ENCODE peak calls at places on chromosomes 2 and 18, in seven cellular contexts. One of them, this sample, is unnamed.

GRCh38 chr18:3901811-3902210 is 451.8 kb downstream of the TGIF1 start:
- DNase-seq in CD8-positive, alpha-beta memory T cell: no peak
- DNase-seq in activated CD8-positive, alpha-beta memory T cell treated with anti-CD3 and anti-CD28 coated beads, Interleukin-2, amount 50 U/mL, for 48 hours: no peak
- DNase-seq in T-helper 2 cell: no peak
- DNase-seq in astrocyte of the spinal cord: no peak
- DNase-seq in activated T-cell treated with anti-CD3 and anti-CD28 coated beads, Interleukin-2, amount 50 U/mL, for 72 hours: no peak
- DNase-seq in effector CD4-positive, alpha-beta T cell: no peak
- DNase-seq in this sample: peak; percentile 3

GRCh38 chr2:186533717-186534116 is 47.7 kb downstream of the ZC3H15 start:
- DNase-seq in CD8-positive, alpha-beta memory T cell: no peak
- DNase-seq in activated CD8-positive, alpha-beta memory T cell treated with anti-CD3 and anti-CD28 coated beads, Interleukin-2, amount 50 U/mL, for 48 hours: no peak
- DNase-seq in T-helper 2 cell: no peak
- DNase-seq in astrocyte of the spinal cord: peak; percentile 14
- DNase-seq in activated T-cell treated with anti-CD3 and anti-CD28 coated beads, Interleukin-2, amount 50 U/mL, for 72 hours: no peak
- DNase-seq in effector CD4-positive, alpha-beta T cell: no peak
- DNase-seq in this sample: no peak

GRCh38 chr2:60608679-60609078 is 55.2 kb upstream of the BCL11A start:
- DNase-seq in CD8-positive, alpha-beta memory T cell: no peak
- DNase-seq in activated CD8-positive, alpha-beta memory T cell treated with anti-CD3 and anti-CD28 coated beads, Interleukin-2, amount 50 U/mL, for 48 hours: no peak
- DNase-seq in T-helper 2 cell: no peak
- DNase-seq in astrocyte of the spinal cord: no peak
- DNase-seq in activated T-cell treated with anti-CD3 and anti-CD28 coated beads, Interleukin-2, amount 50 U/mL, for 72 hours: no peak
- DNase-seq in effector CD4-positive, alpha-beta T cell: no peak
- DNase-seq in this sample: peak; percentile 31

GRCh38 chr2:64792995-64793639 is 139.4 kb upstream of the SERTAD2 start:
- DNase-seq in CD8-positive, alpha-beta memory T cell: no peak
- DNase-seq in activated CD8-positive, alpha-beta memory T cell treated with anti-CD3 and anti-CD28 coated beads, Interleukin-2, amount 50 U/mL, for 48 hours: no peak
- DNase-seq in T-helper 2 cell: no peak
- DNase-seq in astrocyte of the spinal cord: peak; percentile 36
- DNase-seq in activated T-cell treated with anti-CD3 and anti-CD28 coated beads, Interleukin-2, amount 50 U/mL, for 72 hours: no peak
- DNase-seq in effector CD4-positive, alpha-beta T cell: no peak
- DNase-seq in this sample: peak; percentile 69

GRCh38 chr2:200318940-200319435 is 12.5 kb downstream of the SPATS2L start:
- DNase-seq in CD8-positive, alpha-beta memory T cell: no peak
- DNase-seq in activated CD8-positive, alpha-beta memory T cell treated with anti-CD3 and anti-CD28 coated beads, Interleukin-2, amount 50 U/mL, for 48 hours: no peak
- DNase-seq in T-helper 2 cell: no peak
- DNase-seq in astrocyte of the spinal cord: no peak
- DNase-seq in activated T-cell treated with anti-CD3 and anti-CD28 coated beads, Interleukin-2, amount 50 U/mL, for 72 hours: no peak
- DNase-seq in effector CD4-positive, alpha-beta T cell: no peak
- DNase-seq in this sample: no peak

GRCh38 chr2:160306985-160307384 is 106.9 kb upstream of the ITGB6 start:
- DNase-seq in CD8-positive, alpha-beta memory T cell: no peak
- DNase-seq in activated CD8-positive, alpha-beta memory T cell treated with anti-CD3 and anti-CD28 coated beads, Interleukin-2, amount 50 U/mL, for 48 hours: no peak
- DNase-seq in T-helper 2 cell: no peak
- DNase-seq in astrocyte of the spinal cord: peak; percentile 72
- DNase-seq in activated T-cell treated with anti-CD3 and anti-CD28 coated beads, Interleukin-2, amount 50 U/mL, for 72 hours: no peak
- DNase-seq in effector CD4-positive, alpha-beta T cell: no peak
- DNase-seq in this sample: peak; percentile 64

GRCh38 chr2:237733677-237734300 is 64.8 kb upstream of the RBM44 start:
- DNase-seq in CD8-positive, alpha-beta memory T cell: no peak
- DNase-seq in activated CD8-positive, alpha-beta memory T cell treated with anti-CD3 and anti-CD28 coated beads, Interleukin-2, amount 50 U/mL, for 48 hours: no peak
- DNase-seq in T-helper 2 cell: peak; percentile 41
- DNase-seq in astrocyte of the spinal cord: no peak
- DNase-seq in activated T-cell treated with anti-CD3 and anti-CD28 coated beads, Interleukin-2, amount 50 U/mL, for 72 hours: no peak
- DNase-seq in effector CD4-positive, alpha-beta T cell: no peak
- DNase-seq in this sample: no peak

GRCh38 chr18:23106575-23106974 is 28.7 kb upstream of the CABLES1 start:
- DNase-seq in CD8-positive, alpha-beta memory T cell: no peak
- DNase-seq in activated CD8-positive, alpha-beta memory T cell treated with anti-CD3 and anti-CD28 coated beads, Interleukin-2, amount 50 U/mL, for 48 hours: no peak
- DNase-seq in T-helper 2 cell: no peak
- DNase-seq in astrocyte of the spinal cord: peak; percentile 97
- DNase-seq in activated T-cell treated with anti-CD3 and anti-CD28 coated beads, Interleukin-2, amount 50 U/mL, for 72 hours: no peak
- DNase-seq in effector CD4-positive, alpha-beta T cell: no peak
- DNase-seq in this sample: peak; percentile 86

GRCh38 chr2:189379731-189380261 is 61.5 kb upstream of the WDR75 start:
- DNase-seq in CD8-positive, alpha-beta memory T cell: no peak
- DNase-seq in activated CD8-positive, alpha-beta memory T cell treated with anti-CD3 and anti-CD28 coated beads, Interleukin-2, amount 50 U/mL, for 48 hours: no peak
- DNase-seq in T-helper 2 cell: no peak
- DNase-seq in astrocyte of the spinal cord: peak; percentile 38
- DNase-seq in activated T-cell treated with anti-CD3 and anti-CD28 coated beads, Interleukin-2, amount 50 U/mL, for 72 hours: no peak
- DNase-seq in effector CD4-positive, alpha-beta T cell: no peak
- DNase-seq in this sample: no peak

GRCh38 chr2:140567734-140568133 is 1563.1 kb downstream of the LRP1B start:
- DNase-seq in CD8-positive, alpha-beta memory T cell: no peak
- DNase-seq in activated CD8-positive, alpha-beta memory T cell treated with anti-CD3 and anti-CD28 coated beads, Interleukin-2, amount 50 U/mL, for 48 hours: no peak
- DNase-seq in T-helper 2 cell: peak; percentile 30
- DNase-seq in astrocyte of the spinal cord: peak; percentile 22
- DNase-seq in activated T-cell treated with anti-CD3 and anti-CD28 coated beads, Interleukin-2, amount 50 U/mL, for 72 hours: no peak
- DNase-seq in effector CD4-positive, alpha-beta T cell: no peak
- DNase-seq in this sample: peak; percentile 80

GRCh38 chr2:148032215-148032614 is 11.3 kb downstream of the MBD5 start:
- DNase-seq in CD8-positive, alpha-beta memory T cell: no peak
- DNase-seq in activated CD8-positive, alpha-beta memory T cell treated with anti-CD3 and anti-CD28 coated beads, Interleukin-2, amount 50 U/mL, for 48 hours: no peak
- DNase-seq in T-helper 2 cell: no peak
- DNase-seq in astrocyte of the spinal cord: no peak
- DNase-seq in activated T-cell treated with anti-CD3 and anti-CD28 coated beads, Interleukin-2, amount 50 U/mL, for 72 hours: no peak
- DNase-seq in effector CD4-positive, alpha-beta T cell: no peak
- DNase-seq in this sample: no peak

GRCh38 chr2:35989523-35989922 is 366.1 kb upstream of the CRIM1 start:
- DNase-seq in CD8-positive, alpha-beta memory T cell: no peak
- DNase-seq in activated CD8-positive, alpha-beta memory T cell treated with anti-CD3 and anti-CD28 coated beads, Interleukin-2, amount 50 U/mL, for 48 hours: no peak
- DNase-seq in T-helper 2 cell: no peak
- DNase-seq in astrocyte of the spinal cord: no peak
- DNase-seq in activated T-cell treated with anti-CD3 and anti-CD28 coated beads, Interleukin-2, amount 50 U/mL, for 72 hours: no peak
- DNase-seq in effector CD4-positive, alpha-beta T cell: no peak
- DNase-seq in this sample: peak; percentile 26

GRCh38 chr2:135960598-135961551 is 24.6 kb downstream of the DARS1 start:
- DNase-seq in CD8-positive, alpha-beta memory T cell: no peak
- DNase-seq in activated CD8-positive, alpha-beta memory T cell treated with anti-CD3 and anti-CD28 coated beads, Interleukin-2, amount 50 U/mL, for 48 hours: no peak
- DNase-seq in T-helper 2 cell: peak; percentile 96
- DNase-seq in astrocyte of the spinal cord: peak; percentile 74
- DNase-seq in activated T-cell treated with anti-CD3 and anti-CD28 coated beads, Interleukin-2, amount 50 U/mL, for 72 hours: peak; percentile 19
- DNase-seq in effector CD4-positive, alpha-beta T cell: no peak
- DNase-seq in this sample: peak; percentile 62

GRCh38 chr2:128442053-128442751 is 123.5 kb upstream of the HS6ST1 start:
- DNase-seq in CD8-positive, alpha-beta memory T cell: no peak
- DNase-seq in activated CD8-positive, alpha-beta memory T cell treated with anti-CD3 and anti-CD28 coated beads, Interleukin-2, amount 50 U/mL, for 48 hours: peak; percentile 28
- DNase-seq in T-helper 2 cell: no peak
- DNase-seq in astrocyte of the spinal cord: no peak
- DNase-seq in activated T-cell treated with anti-CD3 and anti-CD28 coated beads, Interleukin-2, amount 50 U/mL, for 72 hours: no peak
- DNase-seq in effector CD4-positive, alpha-beta T cell: no peak
- DNase-seq in this sample: peak; percentile 43

GRCh38 chr2:241818229-241818942 is 9.4 kb downstream of the NEU4 start:
- DNase-seq in CD8-positive, alpha-beta memory T cell: no peak
- DNase-seq in activated CD8-positive, alpha-beta memory T cell treated with anti-CD3 and anti-CD28 coated beads, Interleukin-2, amount 50 U/mL, for 48 hours: no peak
- DNase-seq in T-helper 2 cell: no peak
- DNase-seq in astrocyte of the spinal cord: no peak
- DNase-seq in activated T-cell treated with anti-CD3 and anti-CD28 coated beads, Interleukin-2, amount 50 U/mL, for 72 hours: no peak
- DNase-seq in effector CD4-positive, alpha-beta T cell: no peak
- DNase-seq in this sample: no peak

This sample was measured in iris pigment epithelial cell.